ENCODE peak calls at places on chromosomes 4 and X, in five cellular contexts. One of them, this sample, is unnamed.

GRCh38 chr4:127586922-127587571 is 45.7 kb upstream of the INTU start:
- DNase-seq in lower leg skin: no peak
- DNase-seq in choroid plexus epithelial cell: peak; percentile 74
- DNase-seq in SK-N-SH: peak; percentile 44
- DNase-seq in pancreas: no peak
- DNase-seq in this sample: no peak

GRCh38 chr4:171067422-171067821 is 745.8 kb upstream of the GALNTL6 start:
- DNase-seq in lower leg skin: no peak
- DNase-seq in choroid plexus epithelial cell: peak; percentile 10
- DNase-seq in SK-N-SH: no peak
- DNase-seq in pancreas: no peak
- DNase-seq in this sample: no peak

GRCh38 chr4:148089624-148090023 is 352.6 kb downstream of the NR3C2 start:
- DNase-seq in lower leg skin: no peak
- DNase-seq in choroid plexus epithelial cell: no peak
- DNase-seq in SK-N-SH: no peak
- DNase-seq in pancreas: no peak
- DNase-seq in this sample: no peak

GRCh38 chrX:111170017-111170416 is 74.0 kb downstream of the PAK3 start:
- DNase-seq in lower leg skin: no peak
- DNase-seq in choroid plexus epithelial cell: no peak
- DNase-seq in SK-N-SH: no peak
- DNase-seq in pancreas: no peak
- DNase-seq in this sample: no peak

GRCh38 chr4:25578431-25578830 is 77.2 kb upstream of the SLC34A2 start:
- DNase-seq in lower leg skin: no peak
- DNase-seq in choroid plexus epithelial cell: no peak
- DNase-seq in SK-N-SH: no peak
- DNase-seq in pancreas: no peak
- DNase-seq in this sample: no peak

GRCh38 chr4:15707363-15707715 is 4.5 kb downstream of the BST1 start:
- DNase-seq in lower leg skin: no peak
- DNase-seq in choroid plexus epithelial cell: no peak
- DNase-seq in SK-N-SH: no peak
- DNase-seq in pancreas: no peak
- DNase-seq in this sample: no peak

GRCh38 chr4:157447195-157447594 is 226.7 kb downstream of the GRIA2 start:
- DNase-seq in lower leg skin: no peak
- DNase-seq in choroid plexus epithelial cell: no peak
- DNase-seq in SK-N-SH: no peak
- DNase-seq in pancreas: no peak
- DNase-seq in this sample: no peak

GRCh38 chrX:133235830-133236229 is 17.7 kb upstream of the TFDP3 start:
- DNase-seq in lower leg skin: no peak
- DNase-seq in choroid plexus epithelial cell: no peak
- DNase-seq in SK-N-SH: no peak
- DNase-seq in pancreas: no peak
- DNase-seq in this sample: no peak

GRCh38 chrX:38856670-38857069 is 55.4 kb downstream of the MID1IP1 start:
- DNase-seq in lower leg skin: no peak
- DNase-seq in choroid plexus epithelial cell: no peak
- DNase-seq in SK-N-SH: no peak
- DNase-seq in pancreas: no peak
- DNase-seq in this sample: no peak

GRCh38 chr4:141759796-141760425 is 123.5 kb downstream of the IL15 start:
- DNase-seq in lower leg skin: no peak
- DNase-seq in choroid plexus epithelial cell: peak; percentile 6
- DNase-seq in SK-N-SH: no peak
- DNase-seq in pancreas: no peak
- DNase-seq in this sample: no peak

GRCh38 chrX:31232506-31232905 is 160.7 kb upstream of the FTHL17 start:
- DNase-seq in lower leg skin: no peak
- DNase-seq in choroid plexus epithelial cell: no peak
- DNase-seq in SK-N-SH: no peak
- DNase-seq in pancreas: no peak
- DNase-seq in this sample: no peak

GRCh38 chrX:7027071-7027470 is 120.4 kb upstream of the STS start:
- DNase-seq in lower leg skin: no peak
- DNase-seq in choroid plexus epithelial cell: no peak
- DNase-seq in SK-N-SH: no peak
- DNase-seq in pancreas: peak; percentile 36
- DNase-seq in this sample: no peak

GRCh38 chr4:185740471-185740873 is 71.5 kb downstream of the SORBS2 start:
- DNase-seq in lower leg skin: no peak
- DNase-seq in choroid plexus epithelial cell: peak; percentile 13
- DNase-seq in SK-N-SH: no peak
- DNase-seq in pancreas: no peak
- DNase-seq in this sample: no peak

GRCh38 chrX:120790118-120790517 is 85.5 kb downstream of the CT47B1 start:
- DNase-seq in lower leg skin: no peak
- DNase-seq in choroid plexus epithelial cell: peak; percentile 86
- DNase-seq in SK-N-SH: peak; percentile 45
- DNase-seq in pancreas: peak; percentile 16
- DNase-seq in this sample: peak; percentile 55

GRCh38 chr4:165208322-165208652 is 926 bp downstream of the KLHL2 start:
- DNase-seq in lower leg skin: no peak
- DNase-seq in choroid plexus epithelial cell: no peak
- DNase-seq in SK-N-SH: no peak
- DNase-seq in pancreas: no peak
- DNase-seq in this sample: no peak

GRCh38 chr4:180449395-180449956 is 1793.7 kb upstream of the TENM3 start:
- DNase-seq in lower leg skin: no peak
- DNase-seq in choroid plexus epithelial cell: peak; percentile 0
- DNase-seq in SK-N-SH: peak; percentile 53
- DNase-seq in pancreas: no peak
- DNase-seq in this sample: no peak

GRCh38 chr4:130187587-130187986 is 1091.6 kb downstream of the C4orf33 start:
- DNase-seq in lower leg skin: no peak
- DNase-seq in choroid plexus epithelial cell: peak; percentile 23
- DNase-seq in SK-N-SH: no peak
- DNase-seq in pancreas: no peak
- DNase-seq in this sample: no peak

GRCh38 chrX:130413415-130413814 is 11.6 kb downstream of the RBMX2 start:
- DNase-seq in lower leg skin: no peak
- DNase-seq in choroid plexus epithelial cell: peak; percentile 7
- DNase-seq in SK-N-SH: no peak
- DNase-seq in pancreas: no peak
- DNase-seq in this sample: no peak

GRCh38 chr4:103199009-103199408 is 866 bp upstream of the CENPE start:
- DNase-seq in lower leg skin: peak; percentile 71
- DNase-seq in choroid plexus epithelial cell: no peak
- DNase-seq in SK-N-SH: no peak
- DNase-seq in pancreas: no peak
- DNase-seq in this sample: no peak
- H3K4me3 ChIP-seq in lower leg skin: peak overlapping the region; percentile 61
- H3K4me3 ChIP-seq in choroid plexus epithelial cell: peak overlapping the region; percentile 91
- H3K4me3 ChIP-seq in SK-N-SH: no peak overlapping the region
- H3K4me3 ChIP-seq in pancreas: peak overlapping the region; percentile 55
- H3K4me3 ChIP-seq in this sample: peak overlapping the region; percentile 68

GRCh38 chrX:826026-826425 is 195.4 kb downstream of the SHOX start:
- DNase-seq in lower leg skin: no peak
- DNase-seq in choroid plexus epithelial cell: peak; percentile 79
- DNase-seq in SK-N-SH: no peak
- DNase-seq in pancreas: no peak
- DNase-seq in this sample: peak; percentile 21
- H3K4me3 ChIP-seq in lower leg skin: no peak overlapping the region
- H3K4me3 ChIP-seq in choroid plexus epithelial cell: peak overlapping the region; percentile 12
- H3K4me3 ChIP-seq in SK-N-SH: no peak overlapping the region
- H3K4me3 ChIP-seq in pancreas: no peak overlapping the region
- H3K4me3 ChIP-seq in this sample: no peak overlapping the region

DNA sequence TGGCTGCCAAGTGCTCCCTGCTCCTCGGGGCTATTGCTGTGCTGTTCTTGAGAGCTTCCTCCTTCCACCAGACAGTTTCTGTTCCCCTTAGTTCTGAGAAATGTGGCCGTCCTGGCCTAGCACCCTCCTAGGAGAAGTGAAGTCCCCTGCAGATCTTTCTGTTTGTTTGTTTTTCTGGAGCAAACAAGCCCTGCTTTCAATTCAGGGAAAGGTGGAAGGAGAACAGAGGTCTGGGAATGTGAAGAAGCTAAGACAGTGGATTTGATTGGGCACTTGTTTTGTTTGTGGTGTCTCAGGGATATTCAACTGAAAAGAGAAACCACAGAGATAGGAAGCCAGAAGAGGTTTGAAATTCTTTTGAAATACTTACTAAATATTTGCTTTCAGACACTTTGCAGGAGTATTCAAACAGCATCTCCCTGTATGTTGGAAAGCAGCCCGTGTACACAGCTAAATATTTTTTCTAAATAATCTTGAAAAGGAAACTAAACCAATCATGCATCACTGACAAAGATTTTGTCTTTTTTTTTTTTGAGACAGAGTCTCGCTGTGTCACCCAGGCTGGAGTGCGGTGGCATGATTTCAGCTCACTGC is 36.5 kb upstream of the PPM1K start:
- DNase-seq in lower leg skin: no peak
- DNase-seq in choroid plexus epithelial cell: peak; percentile 78
- DNase-seq in SK-N-SH: no peak
- DNase-seq in pancreas: no peak
- DNase-seq in this sample: no peak
- H3K4me3 ChIP-seq in lower leg skin: no peak overlapping the region
- H3K4me3 ChIP-seq in choroid plexus epithelial cell: no peak overlapping the region
- H3K4me3 ChIP-seq in SK-N-SH: no peak overlapping the region
- H3K4me3 ChIP-seq in pancreas: no peak overlapping the region
- H3K4me3 ChIP-seq in this sample: no peak overlapping the region

GRCh38 chrX:109392895-109393294 is 89.0 kb downstream of the GUCY2F start:
- DNase-seq in lower leg skin: no peak
- DNase-seq in choroid plexus epithelial cell: no peak
- DNase-seq in SK-N-SH: no peak
- DNase-seq in pancreas: no peak
- DNase-seq in this sample: no peak
- H3K4me3 ChIP-seq in lower leg skin: no peak overlapping the region
- H3K4me3 ChIP-seq in choroid plexus epithelial cell: no peak overlapping the region
- H3K4me3 ChIP-seq in SK-N-SH: no peak overlapping the region
- H3K4me3 ChIP-seq in pancreas: no peak overlapping the region
- H3K4me3 ChIP-seq in this sample: no peak overlapping the region

DNA sequence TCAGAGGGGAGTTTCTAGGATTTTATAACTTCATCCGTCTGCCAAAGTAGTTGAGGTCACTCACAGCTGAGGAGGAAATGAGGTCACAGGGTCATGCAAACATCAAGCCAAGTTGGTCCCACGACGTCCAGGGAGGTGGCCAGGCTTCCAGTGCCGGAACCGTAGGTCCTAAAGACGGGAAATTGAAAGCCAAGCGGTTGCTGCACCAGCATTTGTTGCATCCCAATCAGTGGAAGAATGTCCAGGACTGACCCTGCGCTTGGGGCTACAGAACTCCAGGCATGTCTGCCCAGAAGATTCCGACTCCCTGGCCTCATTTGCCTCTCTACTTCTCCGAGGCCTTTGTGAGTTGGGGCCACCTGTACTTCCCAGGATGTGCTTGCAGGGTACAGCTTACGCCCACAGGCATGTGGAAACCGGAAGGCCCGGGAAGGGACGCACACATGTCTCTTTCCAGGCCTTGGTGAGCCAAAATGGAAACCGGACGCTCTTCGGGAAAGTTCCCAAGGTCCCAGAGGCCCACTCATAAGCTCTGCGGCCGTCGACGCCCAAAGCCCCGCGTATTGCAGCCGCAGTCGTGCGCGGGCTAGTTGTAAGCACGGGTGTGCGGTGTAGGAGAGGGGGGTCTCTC is 9.4 kb downstream of the PRDM8 start:
- DNase-seq in lower leg skin: no peak
- DNase-seq in choroid plexus epithelial cell: peak; percentile 79
- DNase-seq in SK-N-SH: no peak
- DNase-seq in pancreas: no peak
- DNase-seq in this sample: no peak
- H3K4me3 ChIP-seq in lower leg skin: no peak overlapping the region
- H3K4me3 ChIP-seq in choroid plexus epithelial cell: no peak overlapping the region
- H3K4me3 ChIP-seq in SK-N-SH: no peak overlapping the region
- H3K4me3 ChIP-seq in pancreas: no peak overlapping the region
- H3K4me3 ChIP-seq in this sample: no peak overlapping the region

GRCh38 chrX:123648028-123648810 is 84.6 kb downstream of the THOC2 start:
- DNase-seq in lower leg skin: no peak
- DNase-seq in choroid plexus epithelial cell: peak; percentile 87
- DNase-seq in SK-N-SH: no peak
- DNase-seq in pancreas: peak; percentile 2
- DNase-seq in this sample: no peak
- H3K4me3 ChIP-seq in lower leg skin: no peak overlapping the region
- H3K4me3 ChIP-seq in choroid plexus epithelial cell: peak overlapping the region; percentile 21
- H3K4me3 ChIP-seq in SK-N-SH: no peak overlapping the region
- H3K4me3 ChIP-seq in pancreas: no peak overlapping the region
- H3K4me3 ChIP-seq in this sample: no peak overlapping the region